ENCODE peak calls at places on chromosome 17, in eight cellular contexts. V, O, N, I, M, G, D and X are unnamed samples.

GRCh38 chr17:65487161-65487560 is 74.3 kb downstream of the AXIN2 start:
- DNase-seq in D (no peak), N (no peak), G (no peak), O (no peak), V (peak; percentile 32), I (no peak), M (no peak), X (no peak)

GRCh38 chr17:75219815-75220214 is 14.3 kb downstream of the NUP85 start:
- DNase-seq in D (no peak), N (no peak), M (no peak), V (no peak), I (no peak), G (no peak), O (no peak), X (no peak)

GRCh38 chr17:71790791-71791190 is 330.0 kb upstream of the SOX9 start:
- DNase-seq in D (no peak), M (no peak), N (no peak), I (peak; percentile 3), V (no peak), G (peak; percentile 11), O (no peak), X (no peak)

GRCh38 chr17:81565231-81565630 is 13.1 kb upstream of the FAAP100 start:
- DNase-seq in V (no peak), D (no peak), I (no peak), N (no peak), O (no peak), M (no peak), G (no peak), X (no peak)

GRCh38 chr17:64134216-64134970 is 4.4 kb upstream of the ERN1 start:
- DNase-seq in O (no peak), V (no peak), D (no peak), M (no peak), G (no peak), I (no peak), N (no peak), X (no peak)

GRCh38 chr17:46942441-46943217 is 19.7 kb downstream of the GOSR2 start:
- DNase-seq in G (peak; percentile 75), M (peak; percentile 69), D (no peak), N (peak; percentile 53), I (peak; percentile 82), V (peak; percentile 69), O (peak; percentile 90), X (peak; percentile 78)

GRCh38 chr17:36947922-36948716 is 635 bp upstream of the AATF start:
- DNase-seq in D (no peak), I (no peak), G (no peak), O (no peak), N (no peak), V (no peak), M (no peak), X (no peak)

GRCh38 chr17:57211010-57211411 is 45.3 kb upstream of the MSI2 start:
- DNase-seq in M (no peak), D (no peak), V (no peak), I (no peak), N (no peak), O (no peak), G (no peak), X (no peak)

GRCh38 chr17:2450016-2450650 is 49.3 kb upstream of the MNT start:
- DNase-seq in G (no peak), I (no peak), D (no peak), N (no peak), V (no peak), M (no peak), O (no peak), X (peak; percentile 51)

GRCh38 chr17:42536372-42537155 is 523 bp downstream of the NAGLU start:
- DNase-seq in O (peak; percentile 79), G (peak; percentile 78), V (peak; percentile 82), M (peak; percentile 88), I (peak; percentile 96), D (peak; percentile 55), N (peak; percentile 74), X (peak; percentile 71)

GRCh38 chr17:2369039-2369438 is 31.7 kb downstream of the SGSM2 start:
- DNase-seq in V (no peak), O (no peak), G (no peak), N (no peak), M (no peak), D (no peak), I (no peak), X (peak; percentile 51)

GRCh38 chr17:82101767-82102679 is 4.0 kb upstream of the FASN start:
- DNase-seq in N (no peak), O (no peak), I (no peak), V (no peak), M (peak; percentile 16), G (no peak), D (no peak), X (no peak)

GRCh38 chr17:77426676-77427386 is 286.1 kb downstream of the SEC14L1 start:
- DNase-seq in D (no peak), V (no peak), M (no peak), O (no peak), G (no peak), N (no peak), I (no peak), X (no peak)

GRCh38 chr17:57284984-57285646 is 28.8 kb downstream of the MSI2 start:
- DNase-seq in D (no peak), G (no peak), M (no peak), N (peak; percentile 22), O (peak; percentile 20), V (peak; percentile 82), I (no peak), X (no peak)

GRCh38 chr17:37294888-37295287 is 80.9 kb upstream of the C17orf78 start:
- DNase-seq in I (no peak), V (no peak), M (no peak), O (no peak), N (no peak), G (no peak), D (no peak), X (no peak)

GRCh38 chr17:81578561-81579225 is 26.5 kb upstream of the FAAP100 start:
- DNase-seq in M (no peak), N (no peak), G (no peak), I (no peak), V (peak; percentile 54), O (no peak), D (no peak), X (no peak)

GRCh38 chr17:64130559-64131001 is 636 bp upstream of the ERN1 start:
- DNase-seq in M (no peak), G (peak; percentile 80), O (peak; percentile 70), I (no peak), V (peak; percentile 83), N (peak; percentile 50), D (peak; percentile 64), X (peak; percentile 92)

GRCh38 chr17:63446218-63446980 is at the start of gene CYB561:
- DNase-seq in M (peak; percentile 82), V (peak; percentile 68), N (peak; percentile 75), I (peak; percentile 89), G (peak; percentile 29), O (peak; percentile 59), D (peak; percentile 52), X (peak; percentile 57)

GRCh38 chr17:1109606-1110523 is 69.9 kb downstream of the ABR start:
- DNase-seq in I (peak; percentile 48), O (peak; percentile 18), G (no peak), N (peak; percentile 60), M (peak; percentile 70), V (peak; percentile 67), D (no peak), X (no peak)

GRCh38 chr17:4500188-4500565 is 1.5 kb downstream of the SPNS2 start:
- DNase-seq in M (no peak), V (no peak), G (no peak), O (no peak), N (no peak), D (no peak), I (no peak), X (no peak)

GRCh38 chr17:17570207-17570797 is 21.2 kb downstream of the PEMT start:
- DNase-seq in D (no peak), M (peak; percentile 57), V (peak; percentile 12), I (peak; percentile 77), N (no peak), O (peak; percentile 51), G (peak; percentile 13), X (peak; percentile 43)

GRCh38 chr17:17082878-17083277 is 40.6 kb downstream of the MPRIP start:
- DNase-seq in N (no peak), D (no peak), M (no peak), G (no peak), O (no peak), V (no peak), I (no peak), X (no peak)

GRCh38 chr17:73548620-73549311 is 95.5 kb downstream of the SDK2 start:
- DNase-seq in V (no peak), O (no peak), N (no peak), D (no peak), G (no peak), M (no peak), I (no peak), X (no peak)

GRCh38 chr17:80948961-80949450 is 42.6 kb upstream of the CHMP6 start:
- DNase-seq in N (no peak), V (no peak), D (no peak), M (peak; percentile 7), I (no peak), O (no peak), G (no peak), X (no peak)

GRCh38 chr17:39757931-39758873 is 20.5 kb downstream of the GRB7 start:
- DNase-seq in G (no peak), N (peak; percentile 37), I (no peak), D (peak; percentile 56), M (no peak), V (peak; percentile 87), O (no peak), X (no peak)

GRCh38 chr17:63519972-63520882 is 2.9 kb upstream of the KCNH6 start:
- DNase-seq in G (no peak), O (no peak), D (no peak), V (no peak), M (no peak), I (no peak), N (no peak), X (no peak)

GRCh38 chr17:13182854-13183253 is 165.0 kb upstream of the ELAC2 start:
- DNase-seq in V (no peak), G (no peak), N (no peak), D (no peak), O (no peak), I (no peak), M (no peak), X (no peak)